ENCODE peak calls at places on chromosomes 6 and 20, in eight cellular contexts. R is fibroblast of lung; M is non-pigmented ciliary epithelial cell; W is psoas muscle; X is GM12865; U is posterior cingulate gyrus; J is activated T-helper 1 cell treated with anti-CD3 and anti-CD28 coated beads, Interleukin-2, amount 50 U/mL, for 16 hours; V is ovary. Y is an unnamed sample.

GRCh38 chr6:13268914-13269532 is 59.3 kb downstream of the TBC1D7 start:
- DNase-seq in R (peak; percentile 79), M (peak; percentile 34), W (no peak), X (no peak), U (no peak), J (no peak), V (no peak), Y (no peak)

GRCh38 chr20:13220857-13221297 is at the start of gene ISM1:
- DNase-seq in R (peak; percentile 2), M (no peak), W (peak; percentile 56), X (peak; percentile 10), U (peak; percentile 72), J (no peak), V (no peak), Y (peak; percentile 24)

GRCh38 chr6:88698661-88699060 is 264.8 kb downstream of the RNGTT start:
- DNase-seq in R (no peak), M (no peak), W (no peak), X (no peak), U (no peak), J (no peak), V (no peak), Y (no peak)

GRCh38 chr20:64189530-64189966 is 25.3 kb downstream of the MYT1 start:
- DNase-seq in R (no peak), M (no peak), W (no peak), X (no peak), U (peak; percentile 42), J (no peak), V (no peak), Y (no peak)

GRCh38 chr6:166408936-166409755 is 26.4 kb upstream of the MPC1 start:
- DNase-seq in R (no peak), M (no peak), W (no peak), X (no peak), U (peak; percentile 65), J (no peak), V (no peak), Y (no peak)

GRCh38 chr20:7770046-7770445 is 170.2 kb downstream of the HAO1 start:
- DNase-seq in R (no peak), M (no peak), W (no peak), X (no peak), U (no peak), J (no peak), V (no peak), Y (no peak)

GRCh38 chr6:33123732-33124524 is 48.1 kb downstream of the HLA-DPB1 start:
- DNase-seq in R (peak; percentile 14), M (no peak), W (no peak), X (peak; percentile 53), U (no peak), J (no peak), V (no peak), Y (no peak)

GRCh38 chr20:44723798-44724362 is 8.7 kb downstream of the CCN5 start:
- DNase-seq in R (no peak), M (no peak), W (peak; percentile 13), X (no peak), U (no peak), J (no peak), V (no peak), Y (no peak)

GRCh38 chr6:147262943-147263342 is 58.7 kb downstream of the STXBP5 start:
- DNase-seq in R (no peak), M (no peak), W (no peak), X (no peak), U (no peak), J (no peak), V (no peak), Y (no peak)

GRCh38 chr20:47300071-47300470 is 56.4 kb downstream of the ZMYND8 start:
- DNase-seq in R (peak; percentile 89), M (no peak), W (no peak), X (no peak), U (no peak), J (no peak), V (no peak), Y (no peak)

GRCh38 chr20:58215116-58215515 is 13.3 kb downstream of the ANKRD60 start:
- DNase-seq in R (no peak), M (no peak), W (no peak), X (no peak), U (peak; percentile 10), J (no peak), V (no peak), Y (no peak)

GRCh38 chr6:159761135-159761872 is 541 bp upstream of the ACAT2 start:
- DNase-seq in R (peak; percentile 13), M (no peak), W (peak; percentile 67), X (peak; percentile 30), U (no peak), J (no peak), V (no peak), Y (no peak)

GRCh38 chr6:158648682-158649131 is 1.1 kb upstream of the SYTL3 start:
- DNase-seq in R (peak; percentile 96), M (peak; percentile 87), W (no peak), X (peak; percentile 85), U (no peak), J (no peak), V (no peak), Y (no peak)

GRCh38 chr20:46541229-46541935 is 9.1 kb downstream of the OCSTAMP start:
- DNase-seq in R (no peak), M (no peak), W (no peak), X (no peak), U (no peak), J (no peak), V (no peak), Y (no peak)

GRCh38 chr6:83518946-83519489 is 6.7 kb downstream of the PRSS35 start:
- DNase-seq in R (peak; percentile 47), M (no peak), W (no peak), X (no peak), U (no peak), J (no peak), V (no peak), Y (no peak)

GRCh38 chr20:1373036-1373435 is 19.8 kb downstream of the FKBP1A start:
- DNase-seq in R (no peak), M (no peak), W (no peak), X (no peak), U (no peak), J (no peak), V (no peak), Y (no peak)

GRCh38 chr6:20631525-20631924 is 97.3 kb downstream of the CDKAL1 start:
- DNase-seq in R (no peak), M (no peak), W (no peak), X (peak; percentile 10), U (no peak), J (no peak), V (no peak), Y (no peak)

GRCh38 chr6:29926795-29927427 is 15.4 kb upstream of the HLA-A start:
- DNase-seq in R (peak; percentile 31), M (no peak), W (peak; percentile 81), X (peak; percentile 38), U (peak; percentile 73), J (peak; percentile 71), V (peak; percentile 83), Y (no peak)

GRCh38 chr6:119620846-119621570 is 271.4 kb upstream of the MAN1A1 start:
- DNase-seq in R (peak; percentile 97), M (peak; percentile 86), W (no peak), X (no peak), U (no peak), J (no peak), V (no peak), Y (no peak)

GRCh38 chr6:42877695-42878094 is 1.7 kb upstream of the RPL7L1 start:
- DNase-seq in R (no peak), M (no peak), W (no peak), X (no peak), U (no peak), J (no peak), V (no peak), Y (no peak)

GRCh38 chr6:89252902-89253301 is 35.7 kb upstream of the GABRR1 start:
- DNase-seq in R (no peak), M (no peak), W (no peak), X (no peak), U (no peak), J (no peak), V (no peak), Y (no peak)

GRCh38 chr6:42970859-42971612 is 7.9 kb downstream of the PEX6 start:
- DNase-seq in R (peak; percentile 47), M (no peak), W (no peak), X (no peak), U (no peak), J (no peak), V (no peak), Y (no peak)

GRCh38 chr20:10322073-10323012 is 103.7 kb downstream of the SNAP25 start:
- DNase-seq in R (peak; percentile 60), M (no peak), W (no peak), X (no peak), U (no peak), J (no peak), V (no peak), Y (no peak)

Y was measured in mesothelial cell of epicardium.